ENCODE peak calls at places on chromosomes 4 and X, in nine cellular contexts. D is BJ, K is fibroblast of the aortic adventitia, I is BE2C, M is activated B cell treated with CpG ODN at 0.5 μM for 24 hours, V is endothelial cell of umbilical vein, F is astrocyte of the cerebellum, P is thoracic aorta, O is GM12865. T is an unnamed sample.

GRCh38 chrX:10326578-10326977 is 169.8 kb downstream of the CLCN4 start:
- DNase-seq in D (no peak), K (peak; percentile 39), I (peak; percentile 43), M (no peak), V (peak; percentile 1), F (no peak), P (no peak), O (peak; percentile 2), T (no peak)

GRCh38 chr4:110231869-110232268 is 33.5 kb upstream of the ELOVL6 start:
- DNase-seq in D (no peak), K (no peak), I (no peak), M (no peak), V (no peak), F (no peak), P (no peak), O (no peak), T (no peak)

GRCh38 chr4:78119698-78120097 is 62.6 kb downstream of the FRAS1 start:
- DNase-seq in D (no peak), K (peak; percentile 5), I (no peak), M (no peak), V (no peak), F (no peak), P (no peak), O (no peak), T (no peak)

GRCh38 chr4:114547340-114548134 is 51.1 kb upstream of the UGT8 start:
- DNase-seq in D (no peak), K (no peak), I (no peak), M (no peak), V (no peak), F (no peak), P (no peak), O (peak; percentile 55), T (no peak)

GRCh38 chr4:3482707-3483106 is 19.6 kb downstream of the DOK7 start:
- DNase-seq in D (no peak), K (no peak), I (no peak), M (no peak), V (no peak), F (no peak), P (no peak), O (no peak), T (no peak)

GRCh38 chr4:180150818-180151217 is 2092.4 kb upstream of the TENM3 start:
- DNase-seq in D (no peak), K (no peak), I (no peak), M (no peak), V (no peak), F (no peak), P (no peak), O (no peak), T (no peak)

GRCh38 chr4:186701273-186701672 is 22.4 kb downstream of the FAT1 start:
- DNase-seq in D (no peak), K (peak; percentile 53), I (no peak), M (no peak), V (no peak), F (peak; percentile 62), P (no peak), O (no peak), T (no peak)

GRCh38 chr4:41022116-41022515 is 192.2 kb downstream of the APBB2 start:
- DNase-seq in D (no peak), K (no peak), I (no peak), M (no peak), V (no peak), F (no peak), P (no peak), O (no peak), T (no peak)

GRCh38 chr4:8835521-8836365 is 35.9 kb downstream of the HMX1 start:
- DNase-seq in D (no peak), K (no peak), I (no peak), M (no peak), V (no peak), F (no peak), P (no peak), O (no peak), T (no peak)

GRCh38 chr4:89657931-89658700 is 178.8 kb downstream of the SNCA start:
- DNase-seq in D (no peak), K (peak; percentile 32), I (no peak), M (no peak), V (peak; percentile 82), F (peak; percentile 31), P (no peak), O (peak; percentile 40), T (no peak)

GRCh38 chr4:112973897-112974296 is 75.6 kb upstream of the ANK2 start:
- DNase-seq in D (peak; percentile 40), K (no peak), I (no peak), M (no peak), V (no peak), F (no peak), P (no peak), O (no peak), T (no peak)

GRCh38 chrX:49270249-49270921 is 792 bp downstream of the PPP1R3F start:
- DNase-seq in D (no peak), K (no peak), I (no peak), M (no peak), V (no peak), F (no peak), P (no peak), O (no peak), T (peak; percentile 20)

GRCh38 chr4:151117371-151117962 is 18.0 kb downstream of the RPS3A start:
- DNase-seq in D (no peak), K (peak; percentile 77), I (peak; percentile 69), M (no peak), V (peak; percentile 86), F (peak; percentile 49), P (peak; percentile 13), O (peak; percentile 77), T (peak; percentile 66)

GRCh38 chrX:102044496-102044895 is 81.0 kb upstream of the TCEAL2 start:
- DNase-seq in D (no peak), K (no peak), I (no peak), M (no peak), V (no peak), F (no peak), P (no peak), O (no peak), T (no peak)

GRCh38 chrX:70954871-70955270 is 24.0 kb upstream of the SLC7A3 start:
- DNase-seq in D (no peak), K (no peak), I (no peak), M (no peak), V (no peak), F (no peak), P (no peak), O (no peak), T (no peak)

GRCh38 chrX:107325467-107325866 is 119.1 kb downstream of the DNAAF6 start:
- DNase-seq in D (no peak), K (no peak), I (no peak), M (no peak), V (no peak), F (no peak), P (no peak), O (no peak), T (no peak)

GRCh38 chr4:69617083-69617694 is 22.3 kb downstream of the UGT2A2 start:
- DNase-seq in D (no peak), K (peak; percentile 68), I (no peak), M (no peak), V (peak; percentile 31), F (peak; percentile 56), P (no peak), O (peak; percentile 40), T (no peak)
- TF ChIP-seq CTCF in D (peak; percentile 9), K (peak; percentile 61), I (peak; percentile 36), M (no peak), V (peak; percentile 14), F (peak; percentile 56), P (no peak), O (peak; percentile 23), T (peak; percentile 62)

GRCh38 chr4:52588097-52588496 is 71.0 kb downstream of the USP46 start:
- DNase-seq in D (no peak), K (peak; percentile 11), I (peak; percentile 53), M (no peak), V (peak; percentile 67), F (no peak), P (no peak), O (peak; percentile 49), T (peak; percentile 58)
- TF ChIP-seq CTCF in D (peak; percentile 54), K (peak; percentile 41), I (peak; percentile 73), M (no peak), V (peak; percentile 55), F (peak; percentile 58), P (peak; percentile 30), O (peak; percentile 61), T (peak; percentile 39)

GRCh38 chr4:25843340-25844097 is 19.3 kb downstream of the SEL1L3 start:
- DNase-seq in D (no peak), K (peak; percentile 50), I (peak; percentile 20), M (no peak), V (no peak), F (no peak), P (no peak), O (peak; percentile 21), T (no peak)

GRCh38 chr4:25844957-25845712 is 17.7 kb downstream of the SEL1L3 start:
- DNase-seq in D (no peak), K (no peak), I (no peak), M (no peak), V (no peak), F (no peak), P (no peak), O (no peak), T (no peak)

GRCh38 chr4:25845841-25846653 is 16.7 kb downstream of the SEL1L3 start:
- DNase-seq in D (no peak), K (no peak), I (no peak), M (no peak), V (no peak), F (no peak), P (no peak), O (no peak), T (no peak)

GRCh38 chr4:25839687-25840086 is 23.1 kb downstream of the SEL1L3 start:
- DNase-seq in D (no peak), K (no peak), I (no peak), M (no peak), V (no peak), F (no peak), P (no peak), O (no peak), T (no peak)

GRCh38 chr4:25842229-25842840 is 20.5 kb downstream of the SEL1L3 start:
- DNase-seq in D (no peak), K (no peak), I (no peak), M (peak; percentile 51), V (no peak), F (no peak), P (no peak), O (peak; percentile 34), T (no peak)
- TF ChIP-seq CTCF in D (no peak), K (no peak), I (no peak), M (no peak), V (no peak), F (no peak), P (no peak), O (peak; percentile 26), T (no peak)

DNA sequence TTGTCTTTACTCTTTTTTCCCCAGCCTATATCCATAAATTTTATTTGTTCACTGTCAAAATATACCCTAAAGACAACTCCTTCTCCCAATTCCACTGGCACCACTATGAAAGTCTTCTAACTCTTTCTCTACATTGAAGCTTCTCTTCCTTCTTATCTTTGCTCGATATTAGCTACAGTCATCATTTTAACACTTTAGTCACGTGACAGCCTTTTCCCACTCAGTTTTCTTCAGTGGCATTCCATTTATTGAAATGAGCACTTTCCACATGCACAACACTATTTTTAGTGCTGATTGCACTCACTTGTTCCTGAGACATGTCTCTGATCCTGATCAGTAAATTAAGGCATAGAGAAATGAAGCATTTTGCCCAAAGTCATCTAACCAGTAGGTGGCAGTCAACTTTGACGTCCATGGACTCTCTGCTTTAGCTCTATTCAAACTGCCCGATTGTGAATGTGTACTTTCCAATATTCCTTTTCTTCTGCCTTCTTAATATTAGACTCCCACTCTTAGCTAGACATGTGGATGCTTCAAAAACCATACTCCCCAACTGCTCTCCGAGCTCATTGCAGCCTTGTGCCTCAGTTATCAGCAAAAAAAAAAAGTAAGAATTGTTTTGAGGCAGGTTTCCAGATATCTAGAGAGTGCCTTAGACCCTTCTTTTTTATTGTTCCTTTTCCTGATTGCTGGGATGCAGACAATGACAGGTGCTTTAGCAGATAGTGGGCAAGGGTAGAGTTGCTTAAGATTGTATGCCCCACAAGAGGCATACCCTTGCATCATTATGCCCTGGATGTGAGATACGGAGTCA is 394.4 kb upstream of the ADGRL3 start:
- DNase-seq in D (no peak), K (peak; percentile 39), I (no peak), M (no peak), V (no peak), F (peak; percentile 20), P (no peak), O (peak; percentile 4), T (no peak)
- TF ChIP-seq CTCF in D (peak; percentile 46), K (peak; percentile 62), I (peak; percentile 69), M (no peak), V (peak; percentile 13), F (peak; percentile 74), P (no peak), O (peak; percentile 36), T (peak; percentile 69)